ENCODE peak calls at places on chromosomes 16 and 17, in ten cellular contexts. S is stimulated activated CD8-positive, alpha-beta memory T cell treated with anti-CD3 and anti-CD28 coated beads, Interleukin-12 subunit alpha, Interleukin-12 subunit beta, amount 100 ng/mL, for 4 hours; F is NCI-H774; M is cardiac muscle cell; Y is left ventricle myocardium inferior; U is left ventricle myocardium superior; A is EL; X is T-helper 2 cell; W is fibroblast of the conjunctiva; E is aorta. C is an unnamed sample.

GRCh38 chr17:8556074-8556473 is 74.5 kb downstream of the MYH10 start:
- DNase-seq in S (no peak), F (no peak), M (no peak), Y (no peak), U (no peak), A (peak), X (no peak), W (no peak), E (no peak), C (no peak)

GRCh38 chr16:88045820-88046303 is 94.6 kb downstream of the BANP start:
- DNase-seq in S (no peak), F (no peak), M (no peak), Y (peak), U (no peak), A (no peak), X (no peak), W (no peak), E (peak), C (no peak)

GRCh38 chr17:7313890-7314718 is 1.1 kb downstream of the GPS2 start:
- DNase-seq in S (no peak), F (no peak), M (no peak), Y (no peak), U (no peak), A (peak), X (no peak), W (no peak), E (no peak), C (no peak)

GRCh38 chr16:11743308-11744074 is 834 bp upstream of the TXNDC11 start:
- DNase-seq in S (peak), F (peak), M (peak), Y (no peak), U (no peak), A (peak), X (no peak), W (no peak), E (no peak), C (peak)

GRCh38 chr17:79109584-79109983 is 35.0 kb downstream of the ENGASE start:
- DNase-seq in S (no peak), F (no peak), M (no peak), Y (no peak), U (no peak), A (no peak), X (no peak), W (no peak), E (no peak), C (no peak)

GRCh38 chr16:81198635-81199034 is 39.9 kb upstream of the BCO1 start:
- DNase-seq in S (no peak), F (no peak), M (peak), Y (no peak), U (no peak), A (peak), X (no peak), W (no peak), E (no peak), C (no peak)

GRCh38 chr16:57091200-57091989 is 988 bp upstream of the CPNE2 start:
- DNase-seq in S (no peak), F (no peak), M (peak), Y (peak), U (peak), A (peak), X (no peak), W (no peak), E (peak), C (no peak)

GRCh38 chr17:64354396-64354795 is 36.3 kb downstream of the PECAM1 start:
- DNase-seq in S (no peak), F (no peak), M (no peak), Y (no peak), U (no peak), A (no peak), X (no peak), W (no peak), E (no peak), C (no peak)

GRCh38 chr17:10060526-10060925 is 137.9 kb downstream of the GAS7 start:
- DNase-seq in S (no peak), F (no peak), M (no peak), Y (no peak), U (no peak), A (no peak), X (no peak), W (no peak), E (peak), C (peak)